ENCODE peak calls at places on chromosomes 16 and 17, in seven cellular contexts. D, Q, J, V, M, T and F are unnamed samples. For H3K4me1, the result is how much of the 10 kb centered on the place peaks cover.

GRCh38 chr16:89924298-89924924 is 1.3 kb downstream of the TUBB3 start:
- DNase-seq in Q (no peak), T (peak), J (peak), D (peak), V (no peak), M (no peak), F (no peak)

GRCh38 chr16:31476305-31477219 is 4.6 kb downstream of the TGFB1I1 start:
- DNase-seq in Q (peak), J (peak), V (peak), M (no peak), T (no peak), D (no peak), F (peak)

GRCh38 chr17:81870978-81871386 is at the start of gene ARHGDIA:
- DNase-seq in T (no peak), J (peak), D (no peak), V (no peak), Q (no peak), M (no peak), F (no peak)

GRCh38 chr17:7588553-7589203 is 1.2 kb downstream of the SOX15 start:
- DNase-seq in M (no peak), Q (no peak), T (no peak), J (no peak), D (no peak), V (no peak), F (no peak)

GRCh38 chr17:57954421-57955182 is 610 bp downstream of the CUEDC1 start:
- DNase-seq in T (peak), V (peak), D (no peak), M (peak), J (peak), Q (peak), F (peak)

GRCh38 chr16:88505405-88506082 is 52.5 kb downstream of the ZFPM1 start:
- DNase-seq in J (no peak), V (peak), Q (peak), T (no peak), D (no peak), M (no peak), F (peak)

GRCh38 chr16:66856801-66857200 is 12.6 kb downstream of the CA7 start:
- DNase-seq in M (no peak), V (no peak), D (no peak), Q (no peak), J (no peak), T (no peak), F (no peak)

GRCh38 chr17:32854834-32855389 is 22.0 kb downstream of the MYO1D start:
- DNase-seq in Q (no peak), J (no peak), D (no peak), T (no peak), M (no peak), V (no peak), F (no peak)

GRCh38 chr16:50386139-50386538 is 17.4 kb upstream of the BRD7 start:
- DNase-seq in D (no peak), T (no peak), J (no peak), V (no peak), Q (no peak), M (no peak), F (no peak)

GRCh38 chr16:70476272-70477020 is 22.1 kb downstream of the FCSK start:
- DNase-seq in Q (peak), J (no peak), M (no peak), T (peak), V (no peak), D (peak), F (no peak)

GRCh38 chr17:80931421-80932265 is 60.0 kb upstream of the CHMP6 start:
- DNase-seq in M (no peak), J (peak), T (no peak), V (no peak), D (peak), Q (no peak), F (no peak)

GRCh38 chr17:48028736-48029135 is 8.9 kb downstream of the COPZ2 start:
- DNase-seq in D (no peak), J (no peak), M (no peak), V (no peak), T (no peak), Q (no peak), F (no peak)

GRCh38 chr16:84312783-84313382 is 18.2 kb downstream of the WFDC1 start:
- DNase-seq in J (peak), Q (no peak), D (no peak), V (no peak), T (no peak), M (no peak), F (no peak)

GRCh38 chr16:7364054-7364407 is 31.4 kb downstream of the RBFOX1 start:
- DNase-seq in Q (no peak), J (no peak), V (no peak), M (no peak), D (no peak), T (no peak), F (no peak)

GRCh38 chr17:40469805-40470675 is 26.8 kb downstream of the IGFBP4 start:
- DNase-seq in V (no peak), T (no peak), M (no peak), D (no peak), Q (no peak), J (no peak), F (no peak)

GRCh38 chr16:68281368-68282063 is 17.2 kb downstream of the SLC7A6 start:
- DNase-seq in D (no peak), Q (no peak), J (no peak), T (no peak), V (no peak), M (no peak), F (no peak)

GRCh38 chr17:43856141-43856540 is 9.2 kb downstream of the CD300LG start:
- DNase-seq in V (no peak), J (no peak), M (no peak), D (no peak), T (no peak), Q (no peak), F (no peak)

GRCh38 chr17:72008236-72008874 is 112.5 kb upstream of the SOX9 start:
- DNase-seq in Q (no peak), D (peak), T (no peak), J (no peak), V (no peak), M (no peak), F (no peak)

GRCh38 chr17:67682196-67682595 is 35.5 kb upstream of the NOL11 start:
- DNase-seq in V (no peak), D (no peak), M (no peak), Q (no peak), J (no peak), T (no peak), F (no peak)

GRCh38 chr17:82943751-82944150 is 103.9 kb upstream of the ZNF750 start:
- DNase-seq in D (no peak), Q (peak), J (no peak), M (no peak), T (no peak), V (no peak), F (no peak)

GRCh38 chr17:80095038-80095843 is 6.1 kb upstream of the GAA start:
- DNase-seq in V (no peak), D (no peak), J (no peak), T (no peak), Q (no peak), M (no peak), F (no peak)

GRCh38 chr17:34275881-34276280 is 5.9 kb downstream of the CCL7 start:
- DNase-seq in D (peak), T (peak), J (no peak), V (no peak), Q (no peak), M (no peak), F (no peak)

GRCh38 chr17:66135896-66136295 is 56.0 kb downstream of the CEP112 start:
- DNase-seq in T (no peak), J (no peak), D (no peak), V (no peak), Q (no peak), M (no peak), F (no peak)

GRCh38 chr17:60076811-60077210 is 1.9 kb downstream of the HEATR6 start:
- DNase-seq in J (no peak), V (no peak), D (no peak), Q (no peak), M (no peak), T (no peak), F (no peak)

GRCh38 chr17:60079401-60079861 is 710 bp upstream of the HEATR6 start:
- DNase-seq in M (no peak), Q (no peak), T (peak), J (no peak), V (no peak), D (peak), F (no peak)

GRCh38 chr17:60077672-60078519 is 825 bp downstream of the HEATR6 start:
- DNase-seq in T (no peak), Q (no peak), J (peak), M (no peak), D (peak), V (no peak), F (no peak)

GRCh38 chr17:60075981-60076380 is 2.7 kb downstream of the HEATR6 start:
- DNase-seq in D (no peak), V (no peak), J (no peak), Q (no peak), M (no peak), T (no peak), F (no peak)

GRCh38 chr17:60077226-60077625 is 1.5 kb downstream of the HEATR6 start:
- DNase-seq in J (peak), T (no peak), M (no peak), D (no peak), V (no peak), Q (no peak), F (no peak)
- H3K4me3 ChIP-seq in J (peak), T (peak), M (no peak), D (no peak), V (no peak), Q (no peak), F (no peak)

DNA sequence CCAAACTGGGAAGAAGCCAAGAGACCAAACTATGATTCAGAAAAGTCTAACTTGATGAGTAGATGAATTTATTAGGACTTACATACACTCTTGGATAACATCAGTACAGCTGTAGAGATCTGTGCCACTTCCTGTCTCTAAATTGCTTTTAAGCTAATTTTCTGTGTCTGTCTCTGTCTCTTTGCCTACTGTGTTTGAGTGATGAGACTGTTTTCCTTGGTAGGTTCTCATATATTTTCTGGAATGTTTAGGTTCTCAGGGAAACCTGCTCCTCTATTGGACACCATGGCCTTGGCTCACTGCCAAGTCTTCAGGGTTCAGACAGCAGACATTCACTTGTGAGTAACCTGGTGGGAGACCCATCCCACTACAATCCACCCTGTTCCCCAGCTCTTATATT is 103.5 kb upstream of the KIF2B start:
- DNase-seq in D (peak), M (no peak), T (no peak), V (no peak), J (no peak), Q (no peak), F (no peak)
- TF ChIP-seq CTCF in D (no peak), M (no peak), T (no peak), V (no peak), J (no peak), Q (no peak), F (no peak)

DNA sequence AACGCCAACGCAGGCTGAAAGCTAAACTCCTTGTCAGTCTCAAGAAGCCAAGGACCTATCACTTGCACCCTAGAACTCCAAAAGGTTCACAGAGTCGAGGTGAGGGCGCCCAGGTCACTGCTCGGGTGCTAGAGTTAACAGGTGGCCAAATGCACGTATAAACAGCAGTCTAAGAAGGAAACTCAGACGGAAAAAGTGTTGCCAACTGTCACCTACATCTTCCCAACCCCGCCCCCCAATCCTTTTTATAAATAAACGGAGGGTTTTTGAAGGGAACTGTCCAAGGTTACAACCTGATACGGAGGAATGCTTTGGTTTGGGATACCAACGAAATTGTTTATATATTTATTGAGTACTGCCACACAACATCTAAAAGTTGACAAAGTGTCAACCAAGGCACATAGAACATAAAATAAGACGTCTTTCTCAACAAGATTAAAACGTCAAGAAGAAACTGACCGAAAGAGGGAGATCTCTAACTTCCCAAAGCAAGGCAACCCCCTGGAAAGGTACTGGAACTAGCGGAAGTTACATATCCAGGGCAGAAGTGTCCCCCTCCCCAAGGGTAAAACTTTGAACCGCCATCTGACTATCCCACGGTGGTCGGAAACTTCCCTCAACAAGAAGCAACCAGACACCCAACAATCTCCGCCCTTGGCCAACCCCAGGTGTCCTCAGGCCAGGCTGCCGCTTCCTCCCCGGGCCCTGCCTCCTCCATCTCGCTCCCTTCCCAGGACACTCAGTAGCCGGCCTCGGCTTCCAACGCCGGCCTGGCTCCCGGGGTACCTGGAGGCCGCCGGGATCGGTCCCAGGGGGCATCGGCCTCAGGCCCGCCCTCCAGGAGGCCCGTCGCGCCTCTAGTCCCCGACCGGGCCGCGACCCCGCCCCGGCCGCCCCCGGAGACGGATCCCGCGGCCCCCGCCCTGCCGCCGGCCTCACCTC is 982 bp downstream of the SPAG9 start:
- DNase-seq in V (peak), T (peak), D (peak), Q (peak), M (peak), J (peak), F (peak)
- H3K4me1 ChIP-seq in V (under half), T (under half), D (under half), Q (under half), M (under half), J (under half), F (under half)

GRCh38 chr16:80841231-80841630 is 36.8 kb upstream of the CDYL2 start:
- DNase-seq in D (no peak), Q (no peak), J (no peak), M (no peak), V (no peak), T (no peak), F (no peak)

GRCh38 chr16:80836846-80837245 is 32.4 kb upstream of the CDYL2 start:
- DNase-seq in M (no peak), T (peak), V (no peak), D (no peak), Q (no peak), J (no peak), F (no peak)

DNA sequence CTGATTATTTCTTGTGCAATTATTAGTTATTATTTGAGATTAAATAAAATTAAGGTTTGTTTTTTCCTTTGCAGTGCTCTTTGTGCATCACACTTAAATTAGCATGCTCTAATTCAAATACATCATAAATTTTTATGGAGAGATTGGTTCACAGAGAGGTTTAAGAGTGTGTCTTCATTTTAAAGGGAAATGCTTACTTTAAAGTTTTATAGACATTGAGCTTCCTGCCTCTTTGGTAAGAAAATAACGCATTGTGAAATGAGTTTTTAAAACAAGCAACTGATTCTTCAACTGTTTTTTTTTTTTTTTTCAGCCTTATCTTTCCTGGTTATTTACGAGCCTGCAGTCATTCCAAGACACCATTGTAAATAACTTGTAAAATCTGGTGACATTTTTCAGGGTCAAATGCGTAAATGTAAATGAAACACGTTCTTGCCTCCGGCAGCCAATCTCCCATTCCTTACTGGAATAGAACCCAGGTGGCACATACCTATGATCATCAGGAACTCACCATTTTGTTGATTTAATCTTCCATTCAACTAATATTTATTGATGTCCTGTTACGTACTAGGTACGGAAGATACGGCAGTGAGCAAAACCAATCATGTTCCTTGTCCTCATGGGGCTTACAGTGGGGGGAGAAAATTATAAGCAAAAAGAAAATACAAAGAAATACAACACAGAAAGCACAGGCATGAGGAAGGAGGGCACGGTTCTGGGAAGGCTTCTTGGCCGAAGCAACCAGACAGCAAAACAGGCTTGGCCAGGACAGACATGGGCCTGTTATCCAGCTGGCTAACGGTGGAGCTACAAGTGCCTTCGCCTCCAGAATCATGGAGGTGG is 33.2 kb upstream of the CDYL2 start:
- DNase-seq in Q (no peak), M (no peak), V (no peak), T (no peak), J (no peak), D (no peak), F (no peak)
- H3K4me3 ChIP-seq in Q (no peak), M (no peak), V (no peak), T (no peak), J (no peak), D (no peak), F (no peak)

GRCh38 chr17:11885051-11885450 is 112.2 kb downstream of the ZNF18 start:
- DNase-seq in Q (no peak), T (no peak), M (no peak), D (no peak), J (peak), V (no peak), F (no peak)

GRCh38 chr17:11874756-11875155 is 122.5 kb downstream of the ZNF18 start:
- DNase-seq in T (no peak), V (no peak), M (no peak), D (no peak), J (no peak), Q (no peak), F (no peak)

GRCh38 chr17:11882716-11883115 is 114.6 kb downstream of the ZNF18 start:
- DNase-seq in J (no peak), Q (no peak), V (no peak), D (no peak), T (no peak), M (no peak), F (no peak)

DNA sequence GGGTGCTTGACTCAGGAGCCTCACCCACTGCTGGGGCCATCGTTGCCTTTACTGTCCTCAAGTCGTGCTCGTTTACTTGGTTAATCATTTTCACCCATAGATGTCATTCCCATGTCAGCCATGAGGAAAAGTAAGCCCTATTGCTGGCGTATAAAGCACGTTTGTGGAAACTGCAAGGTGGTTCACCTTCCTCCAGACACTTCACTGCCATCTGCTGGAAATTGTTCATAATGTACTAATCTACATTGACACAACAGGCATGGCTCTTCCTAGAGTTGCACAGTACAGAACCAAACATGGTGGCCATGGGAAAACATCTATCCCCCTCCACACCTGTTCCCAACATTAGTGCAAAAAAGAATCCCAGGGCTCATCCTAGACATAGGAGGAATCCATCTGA is 116.6 kb downstream of the ZNF18 start:
- DNase-seq in Q (no peak), M (no peak), J (peak), V (no peak), T (no peak), D (no peak), F (no peak)
- TF ChIP-seq CTCF in Q (no peak), M (no peak), J (peak), V (peak), T (no peak), D (no peak), F (no peak)

DNA sequence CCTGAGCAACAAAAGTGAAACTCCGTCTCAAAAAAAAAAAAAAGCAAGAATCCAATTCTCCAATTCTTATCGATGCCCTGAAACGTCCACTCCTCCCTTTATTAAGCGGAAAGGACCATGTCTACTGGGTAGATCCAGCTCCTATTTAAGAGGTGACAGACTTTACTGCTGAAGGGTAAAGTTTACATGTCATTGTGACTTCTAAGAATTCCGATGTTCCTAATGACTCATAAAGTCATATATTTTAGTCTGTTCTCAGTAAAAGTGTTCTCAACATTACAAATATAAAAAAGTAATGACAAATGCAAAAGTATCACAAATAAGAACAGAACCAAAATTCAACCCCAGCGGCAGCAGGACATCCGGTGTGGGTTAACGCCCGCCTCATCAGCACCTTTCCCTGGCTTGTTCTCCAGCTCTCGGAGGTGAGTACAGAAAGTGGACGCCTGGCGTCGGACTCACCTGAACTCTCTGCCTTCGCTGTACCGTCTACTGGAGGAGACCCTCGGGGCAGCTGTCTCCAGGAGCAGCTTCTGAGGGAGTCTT is 6.8 kb downstream of the AXIN1 start:
- DNase-seq in D (no peak), M (no peak), Q (no peak), V (no peak), J (peak), T (no peak), F (no peak)
- H3K4me1 ChIP-seq in D (under half), M (under half), Q (under half), V (under half), J (under half), T (under half), F (under half)

GRCh38 chr17:78342438-78343098 is 17.3 kb downstream of the SOCS3 start:
- DNase-seq in Q (peak), M (peak), V (peak), T (peak), J (no peak), D (peak), F (no peak)

GRCh38 chr17:78345172-78345571 is 14.7 kb downstream of the SOCS3 start:
- DNase-seq in M (no peak), D (no peak), J (no peak), V (no peak), T (no peak), Q (no peak), F (no peak)

GRCh38 chr17:78343099-78343432 is 16.8 kb downstream of the SOCS3 start:
- DNase-seq in M (peak), V (peak), J (no peak), Q (peak), D (peak), T (peak), F (peak)

GRCh38 chr17:78344666-78345065 is 15.2 kb downstream of the SOCS3 start:
- DNase-seq in D (no peak), V (no peak), M (no peak), J (no peak), Q (no peak), T (no peak), F (no peak)

GRCh38 chr17:78343433-78344201 is 16.3 kb downstream of the SOCS3 start:
- DNase-seq in M (no peak), D (no peak), J (no peak), T (no peak), Q (no peak), V (no peak), F (peak)
- H3K4me3 ChIP-seq in M (no peak), D (no peak), J (no peak), T (no peak), Q (peak), V (no peak), F (no peak)